ENCODE peak calls at places on chromosome 18, in six cellular contexts. A is A549; Z is fibroblast of villous mesenchyme; N is PC-3; T is AG09309; I is CD8-positive, alpha-beta T cell. G is an unnamed sample.

GRCh38 chr18:2173464-2173863 is 397.8 kb downstream of the METTL4 start:
- DNase-seq in I (no peak), Z (peak), N (peak), T (peak), A (peak), G (peak)

GRCh38 chr18:79229451-79229850 is 160.3 kb downstream of the ATP9B start:
- DNase-seq in A (no peak), N (no peak), Z (no peak), T (no peak), I (no peak), G (no peak)

GRCh38 chr18:75588412-75588811 is 160.9 kb upstream of the SMIM21 start:
- DNase-seq in I (no peak), Z (no peak), A (no peak), N (no peak), T (no peak), G (no peak)

GRCh38 chr18:8526316-8526715 is 82.9 kb upstream of the RAB12 start:
- DNase-seq in I (no peak), N (no peak), T (no peak), A (no peak), Z (no peak), G (no peak)

GRCh38 chr18:79543861-79544385 is 135.7 kb upstream of the CTDP1 start:
- DNase-seq in A (no peak), T (no peak), I (no peak), Z (no peak), N (no peak), G (no peak)

GRCh38 chr18:73645175-73645715 is 502.4 kb downstream of the FBXO15 start:
- DNase-seq in Z (no peak), I (no peak), T (no peak), A (no peak), N (peak), G (no peak)

GRCh38 chr18:41993151-41993550 is 38.1 kb downstream of the PIK3C3 start:
- DNase-seq in Z (peak), N (no peak), T (peak), I (no peak), A (no peak), G (no peak)

GRCh38 chr18:71899707-71900483 is 644.2 kb downstream of the CBLN2 start:
- DNase-seq in Z (no peak), T (no peak), A (no peak), N (no peak), I (no peak), G (no peak)

GRCh38 chr18:26386002-26386401 is 159.8 kb downstream of the TAF4B start:
- DNase-seq in A (peak), Z (peak), I (no peak), T (peak), N (peak), G (peak)

DNA sequence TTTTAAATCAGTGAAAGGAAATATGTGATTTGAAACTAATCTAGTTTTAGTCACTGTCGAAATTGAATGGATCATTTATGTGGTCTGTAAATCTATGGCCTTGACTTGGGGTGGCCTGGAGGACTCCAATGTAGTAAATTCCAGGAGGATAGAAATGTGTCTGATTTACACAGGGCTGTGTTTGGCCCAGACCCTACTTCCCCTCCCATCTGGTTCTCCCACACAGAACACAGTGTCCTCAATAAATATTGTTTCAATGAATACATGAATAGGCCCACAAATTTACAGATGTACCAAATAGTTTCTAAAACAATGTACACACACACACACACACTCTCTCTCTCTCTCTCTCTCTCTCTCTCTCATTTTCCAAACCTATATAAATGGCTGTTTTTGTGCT is 2.0 kb downstream of the CCDC68 start:
- DNase-seq in T (no peak), I (no peak), N (no peak), Z (peak), A (no peak), G (no peak)
- H3K4me3 ChIP-seq in T (no peak), I (no peak), N (no peak), Z (peak), A (no peak), G (no peak)

GRCh38 chr18:36334798-36335197 is 37.3 kb downstream of the FHOD3 start:
- DNase-seq in N (no peak), A (no peak), Z (no peak), I (no peak), T (no peak), G (no peak)

GRCh38 chr18:36333418-36333817 is 35.9 kb downstream of the FHOD3 start:
- DNase-seq in Z (peak), T (peak), N (no peak), I (no peak), A (no peak), G (no peak)

GRCh38 chr18:36337679-36338419 is 40.3 kb downstream of the FHOD3 start:
- DNase-seq in I (no peak), Z (no peak), N (no peak), A (no peak), T (no peak), G (no peak)

GRCh38 chr18:36338420-36338933 is 41.0 kb downstream of the FHOD3 start:
- DNase-seq in T (no peak), Z (no peak), A (no peak), I (no peak), N (no peak), G (no peak)

GRCh38 chr18:36335476-36336279 is 38.2 kb downstream of the FHOD3 start:
- DNase-seq in I (no peak), N (no peak), Z (peak), A (no peak), T (peak), G (no peak)
- TF ChIP-seq CTCF in I (no peak), N (no peak), Z (no peak), A (no peak), T (peak), G (no peak)

DNA sequence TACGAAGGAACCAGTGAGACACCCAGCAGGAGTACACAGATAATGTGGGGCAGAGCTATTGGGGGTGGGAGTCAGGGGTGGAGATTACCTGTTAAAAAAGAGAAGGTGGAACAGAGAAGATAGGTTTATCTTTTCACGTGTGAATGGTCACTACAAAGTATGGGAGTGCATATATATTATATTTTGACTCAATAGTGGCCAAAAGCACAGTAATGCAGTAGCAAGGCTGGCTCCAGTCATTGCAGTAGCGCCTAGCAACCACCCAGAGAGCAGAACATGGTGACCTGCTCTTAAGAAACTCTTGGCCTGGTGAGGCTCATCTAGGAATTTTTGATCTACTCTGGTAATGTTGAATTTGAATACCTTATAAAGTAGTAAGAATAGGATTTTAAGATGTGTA is 1.0 kb downstream of the IMPACT start:
- DNase-seq in I (no peak), T (no peak), A (peak), N (peak), Z (no peak), G (no peak)
- H3K4me3 ChIP-seq in I (peak), T (peak), A (peak), N (peak), Z (peak), G (peak)

GRCh38 chr18:240175-240574 is 27.7 kb downstream of the THOC1 start:
- DNase-seq in N (no peak), T (no peak), I (no peak), A (no peak), Z (no peak), G (no peak)
- TF ChIP-seq CTCF in N (no peak), T (no peak), I (no peak), A (no peak), Z (no peak), G (no peak)

GRCh38 chr18:44801796-44802195 is 121.1 kb downstream of the SETBP1 start:
- DNase-seq in I (no peak), N (no peak), Z (no peak), T (no peak), A (no peak), G (no peak)

GRCh38 chr18:44804033-44804432 is 123.3 kb downstream of the SETBP1 start:
- DNase-seq in N (no peak), Z (peak), I (no peak), T (no peak), A (no peak), G (no peak)

GRCh38 chr18:44802508-44802907 is 121.8 kb downstream of the SETBP1 start:
- DNase-seq in N (no peak), I (no peak), A (no peak), Z (peak), T (no peak), G (no peak)

GRCh38 chr18:44805176-44805575 is 124.5 kb downstream of the SETBP1 start:
- DNase-seq in N (no peak), T (no peak), I (no peak), A (no peak), Z (no peak), G (no peak)

GRCh38 chr18:44803019-44803650 is 122.4 kb downstream of the SETBP1 start:
- DNase-seq in N (no peak), Z (peak), T (no peak), A (no peak), I (no peak), G (no peak)
- H3K4me3 ChIP-seq in N (no peak), Z (no peak), T (no peak), A (no peak), I (no peak), G (peak)

GRCh38 chr18:78192044-78192443 is 787.6 kb upstream of the SALL3 start:
- DNase-seq in T (no peak), I (no peak), Z (no peak), A (no peak), N (no peak), G (no peak)
- TF ChIP-seq CTCF in T (no peak), I (no peak), Z (no peak), A (no peak), N (no peak), G (no peak)

GRCh38 chr18:9755110-9755509 is 47.0 kb downstream of the RAB31 start:
- DNase-seq in I (no peak), N (no peak), T (no peak), A (no peak), Z (no peak), G (no peak)
- H3K4me3 ChIP-seq in I (no peak), N (no peak), T (no peak), A (no peak), Z (no peak), G (no peak)

DNA sequence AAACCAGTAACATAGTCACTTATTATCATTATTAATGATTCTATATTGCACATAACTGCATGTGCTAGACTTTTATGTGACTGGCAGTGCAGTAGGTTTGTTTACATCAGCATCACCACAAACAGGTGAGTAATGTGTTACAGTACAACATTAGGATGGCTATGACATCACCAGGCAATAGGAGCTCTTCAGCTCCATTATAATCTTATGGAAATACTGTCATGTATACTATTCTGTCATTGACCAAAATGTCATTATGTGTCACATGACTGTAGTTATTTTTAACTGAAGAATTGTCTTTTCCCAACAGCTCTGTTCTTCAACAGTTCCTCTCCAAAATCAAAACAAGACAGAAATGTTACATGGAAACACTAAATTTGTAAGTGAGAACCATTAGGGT is 96.3 kb downstream of the C18orf54 start:
- DNase-seq in A (no peak), I (no peak), T (no peak), N (no peak), Z (no peak), G (no peak)
- TF ChIP-seq CTCF in A (no peak), I (no peak), T (no peak), N (no peak), Z (no peak), G (no peak)

DNA sequence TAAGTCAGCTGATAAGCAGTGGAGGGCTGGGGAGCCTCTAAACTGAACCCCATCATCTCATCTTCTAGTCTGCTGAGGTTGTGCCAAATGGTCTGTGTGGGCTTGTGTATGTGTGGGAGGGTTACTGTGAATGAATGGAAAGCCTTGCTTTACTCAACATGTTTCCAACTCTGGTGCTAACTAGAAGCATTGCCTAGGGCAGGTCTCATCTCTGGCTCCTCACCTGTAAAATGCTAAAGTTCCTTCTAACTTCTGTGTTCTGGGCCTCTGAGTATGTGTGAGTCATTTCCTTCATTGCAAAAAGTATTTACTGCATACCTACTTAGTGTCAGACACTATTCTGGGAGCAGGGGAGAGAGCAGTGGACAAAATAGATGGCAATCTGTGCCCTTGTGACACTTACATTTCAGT is 1.3 kb downstream of the LIPG start:
- DNase-seq in N (peak), Z (no peak), T (no peak), I (no peak), A (no peak), G (no peak)
- H3K4me3 ChIP-seq in N (peak), Z (no peak), T (no peak), I (no peak), A (no peak), G (peak)

G was measured in epithelial cell of proximal tubule.